ENCODE peak calls at places on chromosomes 6 and 20, in six cellular contexts. D is lung, Q is K562, P is hepatocyte, V is choroid plexus epithelial cell, R is left ventricle myocardium inferior. Z is an unnamed sample.

GRCh38 chr6:166584046-166584679 is 2.3 kb downstream of the RAMACL start:
- DNase-seq in D (no peak), Q (no peak), P (no peak), V (no peak), R (no peak), Z (no peak)

GRCh38 chr6:150890346-150890745 is 24.8 kb downstream of the MTHFD1L start:
- DNase-seq in D (no peak), Q (no peak), P (no peak), V (no peak), R (no peak), Z (no peak)

GRCh38 chr6:170152111-170152926 is 138.6 kb downstream of the DLL1 start:
- DNase-seq in D (no peak), Q (no peak), P (no peak), V (no peak), R (peak), Z (peak)

GRCh38 chr20:51442602-51443001 is 99.9 kb downstream of the NFATC2 start:
- DNase-seq in D (no peak), Q (no peak), P (no peak), V (no peak), R (no peak), Z (no peak)

GRCh38 chr6:36633915-36634314 is 39.8 kb downstream of the SRSF3 start:
- DNase-seq in D (peak), Q (no peak), P (peak), V (peak), R (peak), Z (peak)

GRCh38 chr6:118876201-118876600 is 17.8 kb upstream of the ASF1A start:
- DNase-seq in D (no peak), Q (no peak), P (no peak), V (peak), R (no peak), Z (peak)

GRCh38 chr20:37311710-37312355 is 22.4 kb downstream of the MANBAL start:
- DNase-seq in D (no peak), Q (no peak), P (no peak), V (no peak), R (no peak), Z (no peak)

GRCh38 chr6:99745651-99746050 is 139.0 kb downstream of the PRDM13 start:
- DNase-seq in D (no peak), Q (no peak), P (no peak), V (peak), R (no peak), Z (peak)

GRCh38 chr6:21505574-21505990 is 88.0 kb upstream of the SOX4 start:
- DNase-seq in D (no peak), Q (no peak), P (no peak), V (no peak), R (no peak), Z (no peak)

GRCh38 chr6:28531479-28532128 is 5.9 kb downstream of the GPX5 start:
- DNase-seq in D (no peak), Q (peak), P (no peak), V (peak), R (no peak), Z (no peak)

GRCh38 chr20:5595744-5596143 is 154.5 kb upstream of the SHLD1 start:
- DNase-seq in D (no peak), Q (no peak), P (no peak), V (no peak), R (no peak), Z (no peak)

GRCh38 chr20:5592165-5592564 is 158.0 kb upstream of the SHLD1 start:
- DNase-seq in D (no peak), Q (no peak), P (no peak), V (no peak), R (no peak), Z (no peak)

GRCh38 chr20:5600982-5601381 is 149.2 kb upstream of the SHLD1 start:
- DNase-seq in D (no peak), Q (no peak), P (no peak), V (no peak), R (no peak), Z (no peak)

GRCh38 chr20:5592823-5593761 is 157.1 kb upstream of the SHLD1 start:
- DNase-seq in D (no peak), Q (no peak), P (no peak), V (no peak), R (no peak), Z (no peak)

DNA sequence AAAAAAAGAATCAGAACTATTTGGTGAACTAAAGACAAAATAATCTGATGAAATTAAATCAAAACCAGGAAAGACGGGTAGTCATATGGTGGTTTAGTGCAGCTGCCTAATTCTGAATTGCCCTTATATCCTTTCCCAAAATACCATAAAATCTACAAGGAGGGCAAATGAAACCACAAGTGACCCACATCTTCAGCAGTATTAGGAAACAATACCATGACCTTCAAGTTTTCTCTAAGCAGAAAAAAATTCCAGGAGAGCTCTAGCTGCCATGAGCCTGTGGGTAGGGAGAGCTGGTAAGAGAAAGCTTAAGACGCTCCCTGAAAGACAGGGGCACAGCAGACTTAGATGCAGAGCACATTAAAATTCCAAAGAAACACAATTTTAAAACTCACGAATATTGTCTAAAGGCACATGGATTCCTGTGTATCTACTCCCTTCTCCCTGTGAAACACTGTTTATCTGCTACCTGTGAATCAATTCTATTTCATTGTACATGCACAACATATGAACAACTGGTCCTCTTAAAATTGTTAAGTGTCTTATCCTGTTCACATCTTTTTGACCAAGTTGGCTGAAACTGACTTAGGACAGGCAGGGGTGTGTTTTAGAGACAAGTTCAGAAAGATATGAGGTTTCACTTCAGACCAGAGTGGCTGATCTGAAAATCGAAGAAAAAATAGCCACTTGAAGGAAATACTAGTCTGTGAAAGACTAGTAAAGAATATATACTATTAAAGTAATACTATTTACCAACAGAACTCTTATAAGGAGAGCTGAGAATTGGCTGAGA is 153.6 kb upstream of the SHLD1 start:
- DNase-seq in D (no peak), Q (peak), P (no peak), V (no peak), R (no peak), Z (no peak)
- H3K4me3 ChIP-seq in D (no peak), Q (no peak), P (no peak), V (no peak), R (no peak), Z (no peak)

GRCh38 chr6:53725791-53726575 is 60.4 kb upstream of the KLHL31 start:
- DNase-seq in D (peak), Q (peak), P (peak), V (peak), R (peak), Z (peak)
- TF ChIP-seq CTCF in D (peak), Q (peak), P (peak), V (peak), R (peak), Z (peak)

DNA sequence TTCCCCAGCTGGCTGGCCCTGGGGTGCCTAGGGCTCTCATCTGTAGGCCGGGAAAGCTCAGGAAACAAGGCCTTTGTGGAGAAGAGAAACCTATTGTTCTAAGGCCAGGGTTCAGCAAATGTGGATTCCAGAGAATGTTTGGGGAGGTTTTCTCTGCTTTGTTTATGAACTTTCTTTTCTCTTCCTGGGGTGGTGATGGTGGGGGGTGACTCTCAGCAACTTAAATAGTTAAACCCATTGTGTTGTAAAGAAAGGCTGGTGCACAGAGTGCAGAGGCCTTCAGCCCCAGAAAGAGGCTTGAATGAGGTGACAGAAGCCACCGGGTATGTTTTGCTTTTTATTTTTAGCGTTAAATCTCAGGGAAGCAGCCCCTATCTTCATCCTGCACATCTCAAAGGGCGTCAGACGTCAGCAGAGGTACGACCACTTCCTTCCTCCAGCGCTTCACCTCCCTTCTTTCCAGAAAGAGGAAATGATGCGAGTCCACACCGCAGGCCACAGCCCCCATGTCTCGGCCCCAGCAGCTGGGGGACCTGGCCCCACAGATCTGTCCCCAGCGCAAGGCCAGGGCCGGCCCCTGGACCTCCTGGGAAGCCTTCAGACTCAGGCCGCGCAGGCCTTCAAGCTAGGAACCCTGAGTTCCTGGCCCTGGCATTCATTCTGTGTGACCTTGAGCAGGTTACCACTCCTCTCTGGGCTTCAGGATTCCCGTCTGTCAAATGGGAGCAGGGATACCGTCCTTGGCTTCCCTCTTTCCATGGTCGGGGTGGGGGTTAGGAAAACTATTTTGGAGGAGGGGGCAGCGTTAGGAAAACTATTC is 605 bp upstream of the PPP1R16B start:
- DNase-seq in D (no peak), Q (peak), P (no peak), V (no peak), R (no peak), Z (no peak)
- H3K4me3 ChIP-seq in D (no peak), Q (peak), P (no peak), V (peak), R (peak), Z (no peak)

GRCh38 chr6:67131827-67132226 is 1424.8 kb upstream of the EYS start:
- DNase-seq in D (no peak), Q (no peak), P (no peak), V (peak), R (no peak), Z (peak)

GRCh38 chr6:67133973-67134372 is 1426.9 kb upstream of the EYS start:
- DNase-seq in D (no peak), Q (no peak), P (no peak), V (no peak), R (no peak), Z (no peak)

DNA sequence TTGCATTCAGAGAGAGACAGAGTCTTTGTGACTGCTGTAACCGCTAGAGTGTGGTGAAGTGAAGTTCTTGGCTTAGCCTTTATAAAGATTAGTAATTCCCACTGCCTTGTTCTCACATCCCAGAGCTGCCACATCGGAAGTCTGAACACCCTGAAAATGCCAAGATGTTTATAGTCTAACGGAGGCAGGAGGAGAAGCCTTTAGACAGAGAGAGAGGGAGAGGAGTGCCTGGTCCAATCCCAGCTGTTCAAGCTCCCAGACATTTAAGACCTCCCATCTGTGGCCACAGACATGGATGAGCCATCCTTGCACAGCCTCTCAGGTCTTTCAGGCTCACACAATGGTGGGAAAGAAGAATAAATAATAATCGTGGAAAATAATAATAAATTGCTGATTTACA is 1422.8 kb upstream of the EYS start:
- DNase-seq in D (no peak), Q (peak), P (no peak), V (no peak), R (no peak), Z (peak)
- TF ChIP-seq CTCF in D (no peak), Q (no peak), P (no peak), V (no peak), R (no peak), Z (no peak)

GRCh38 chr20:58229198-58229802 is 847 bp upstream of the ANKRD60 start:
- DNase-seq in D (no peak), Q (no peak), P (no peak), V (peak), R (no peak), Z (no peak)
- H3K4me3 ChIP-seq in D (no peak), Q (no peak), P (peak), V (peak), R (peak), Z (peak)

GRCh38 chr20:21515300-21516179 is 1.7 kb upstream of the NKX2-2 start:
- DNase-seq in D (no peak), Q (no peak), P (no peak), V (no peak), R (no peak), Z (no peak)
- TF ChIP-seq CTCF in D (no peak), Q (no peak), P (no peak), V (no peak), R (no peak), Z (no peak)

Z was measured in astrocyte of the spinal cord.